ENCODE peak calls at places on chromosomes 2 and 18, in six cellular contexts. One of them, this sample, is unnamed.

GRCh38 chr2:127811922-127812321 is 951 bp upstream of the WDR33 start:
- DNase-seq in GM12891: no peak
- DNase-seq in cardiac fibroblast: no peak
- DNase-seq in renal cortical epithelial cell: no peak
- DNase-seq in IMR-90: no peak
- DNase-seq in stimulated activated CD8-positive, alpha-beta memory T cell treated with anti-CD3 and anti-CD28 coated beads, Interleukin-7, amount 100 ng/mL, for 24 hours: no peak
- DNase-seq in this sample: no peak

GRCh38 chr18:63705401-63705800 is 2.6 kb downstream of the SERPINB11 start:
- DNase-seq in stimulated activated CD8-positive, alpha-beta memory T cell treated with anti-CD3 and anti-CD28 coated beads, Interleukin-7, amount 100 ng/mL, for 24 hours: no peak
- DNase-seq in cardiac fibroblast: no peak
- DNase-seq in GM12891: no peak
- DNase-seq in IMR-90: no peak
- DNase-seq in renal cortical epithelial cell: no peak
- DNase-seq in this sample: no peak

GRCh38 chr2:195580156-195580555 is 76.9 kb upstream of the SLC39A10 start:
- DNase-seq in GM12891: no peak
- DNase-seq in stimulated activated CD8-positive, alpha-beta memory T cell treated with anti-CD3 and anti-CD28 coated beads, Interleukin-7, amount 100 ng/mL, for 24 hours: no peak
- DNase-seq in IMR-90: no peak
- DNase-seq in renal cortical epithelial cell: no peak
- DNase-seq in cardiac fibroblast: no peak
- DNase-seq in this sample: no peak

GRCh38 chr2:23685201-23685600 is 241.7 kb downstream of the ATAD2B start:
- DNase-seq in stimulated activated CD8-positive, alpha-beta memory T cell treated with anti-CD3 and anti-CD28 coated beads, Interleukin-7, amount 100 ng/mL, for 24 hours: no peak
- DNase-seq in cardiac fibroblast: no peak
- DNase-seq in renal cortical epithelial cell: no peak
- DNase-seq in IMR-90: no peak
- DNase-seq in GM12891: no peak
- DNase-seq in this sample: no peak

GRCh38 chr2:76193098-76193497 is 482.4 kb upstream of the GCFC2 start:
- DNase-seq in renal cortical epithelial cell: no peak
- DNase-seq in cardiac fibroblast: no peak
- DNase-seq in GM12891: no peak
- DNase-seq in IMR-90: no peak
- DNase-seq in stimulated activated CD8-positive, alpha-beta memory T cell treated with anti-CD3 and anti-CD28 coated beads, Interleukin-7, amount 100 ng/mL, for 24 hours: no peak
- DNase-seq in this sample: no peak

GRCh38 chr18:65221115-65221514 is 529.7 kb upstream of the CDH7 start:
- DNase-seq in IMR-90: no peak
- DNase-seq in stimulated activated CD8-positive, alpha-beta memory T cell treated with anti-CD3 and anti-CD28 coated beads, Interleukin-7, amount 100 ng/mL, for 24 hours: no peak
- DNase-seq in GM12891: no peak
- DNase-seq in renal cortical epithelial cell: no peak
- DNase-seq in cardiac fibroblast: no peak
- DNase-seq in this sample: no peak

GRCh38 chr2:59297829-59298228 is 1056.7 kb upstream of the FANCL start:
- DNase-seq in IMR-90: no peak
- DNase-seq in stimulated activated CD8-positive, alpha-beta memory T cell treated with anti-CD3 and anti-CD28 coated beads, Interleukin-7, amount 100 ng/mL, for 24 hours: no peak
- DNase-seq in GM12891: no peak
- DNase-seq in renal cortical epithelial cell: no peak
- DNase-seq in cardiac fibroblast: no peak
- DNase-seq in this sample: no peak

GRCh38 chr2:212073360-212073759 is 465.2 kb downstream of the ERBB4 start:
- DNase-seq in cardiac fibroblast: no peak
- DNase-seq in GM12891: no peak
- DNase-seq in renal cortical epithelial cell: peak
- DNase-seq in stimulated activated CD8-positive, alpha-beta memory T cell treated with anti-CD3 and anti-CD28 coated beads, Interleukin-7, amount 100 ng/mL, for 24 hours: no peak
- DNase-seq in IMR-90: no peak
- DNase-seq in this sample: no peak

GRCh38 chr2:237327191-237327590 is 86.8 kb downstream of the COL6A3 start:
- DNase-seq in cardiac fibroblast: no peak
- DNase-seq in renal cortical epithelial cell: no peak
- DNase-seq in GM12891: no peak
- DNase-seq in stimulated activated CD8-positive, alpha-beta memory T cell treated with anti-CD3 and anti-CD28 coated beads, Interleukin-7, amount 100 ng/mL, for 24 hours: no peak
- DNase-seq in IMR-90: no peak
- DNase-seq in this sample: no peak

This sample was measured in H1.